ENCODE peak calls at places on chromosomes 13 and 19, in six cellular contexts. W is H1, K is WTC11, G is GM23338, I is K562, E is GM12878. Z is an unnamed sample.

GRCh38 chr13:41418027-41418426 is 39.3 kb upstream of the RGCC start:
- DNase-seq in W (no peak), K (no peak), G (no peak), I (no peak), E (no peak), Z (no peak)

GRCh38 chr19:53884256-53884655 is 2.3 kb downstream of the PRKCG start:
- DNase-seq in W (no peak), K (no peak), G (no peak), I (no peak), E (no peak), Z (no peak)

GRCh38 chr13:27228131-27228530 is 23.2 kb upstream of the RPL21 start:
- DNase-seq in W (no peak), K (no peak), G (no peak), I (no peak), E (no peak), Z (no peak)

GRCh38 chr19:4597975-4598671 is 38.6 kb upstream of the SEMA6B start:
- DNase-seq in W (peak; percentile 91), K (peak; percentile 88), G (peak; percentile 87), I (peak; percentile 85), E (no peak), Z (no peak)

GRCh38 chr19:29837448-29837961 is 25.7 kb downstream of the CCNE1 start:
- DNase-seq in W (no peak), K (no peak), G (no peak), I (no peak), E (peak; percentile 84), Z (no peak)

GRCh38 chr19:49806613-49806946 is 6.5 kb downstream of the FUZ start:
- DNase-seq in W (no peak), K (no peak), G (no peak), I (no peak), E (no peak), Z (no peak)

GRCh38 chr19:35375505-35376307 is 4.8 kb downstream of the GPR42 start:
- DNase-seq in W (no peak), K (no peak), G (no peak), I (no peak), E (no peak), Z (no peak)

GRCh38 chr13:30844548-30845296 is 61.3 kb upstream of the MEDAG start:
- DNase-seq in W (no peak), K (no peak), G (no peak), I (no peak), E (no peak), Z (no peak)

GRCh38 chr13:111976474-111977183 is 90.3 kb upstream of the SOX1 start:
- DNase-seq in W (no peak), K (no peak), G (no peak), I (no peak), E (no peak), Z (no peak)

GRCh38 chr13:58238972-58239773 is 607.6 kb downstream of the PCDH17 start:
- DNase-seq in W (no peak), K (no peak), G (no peak), I (no peak), E (no peak), Z (no peak)

GRCh38 chr13:73090116-73090811 is 31.5 kb downstream of the KLF5 start:
- DNase-seq in W (no peak), K (peak; percentile 17), G (peak; percentile 72), I (peak; percentile 45), E (no peak), Z (peak; percentile 95)

GRCh38 chr19:3670796-3671679 is 29.2 kb downstream of the PIP5K1C start:
- DNase-seq in W (no peak), K (no peak), G (no peak), I (peak; percentile 88), E (no peak), Z (no peak)

GRCh38 chr19:16441661-16442071 is 30.1 kb downstream of the EPS15L1 start:
- DNase-seq in W (peak; percentile 78), K (peak; percentile 79), G (peak; percentile 80), I (peak; percentile 54), E (no peak), Z (no peak)

GRCh38 chr13:31051999-31052398 is 109.7 kb downstream of the HSPH1 start:
- DNase-seq in W (no peak), K (peak; percentile 29), G (peak; percentile 72), I (no peak), E (no peak), Z (no peak)

GRCh38 chr13:107289540-107289939 is 721.6 kb upstream of the ARGLU1 start:
- DNase-seq in W (no peak), K (no peak), G (no peak), I (no peak), E (no peak), Z (no peak)

GRCh38 chr19:41166888-41167804 is 25.9 kb upstream of the CYP2S1 start:
- DNase-seq in W (no peak), K (no peak), G (no peak), I (no peak), E (no peak), Z (peak; percentile 81)

GRCh38 chr13:47474845-47475244 is 526.2 kb downstream of the SUCLA2 start:
- DNase-seq in W (no peak), K (no peak), G (no peak), I (no peak), E (no peak), Z (no peak)

DNA sequence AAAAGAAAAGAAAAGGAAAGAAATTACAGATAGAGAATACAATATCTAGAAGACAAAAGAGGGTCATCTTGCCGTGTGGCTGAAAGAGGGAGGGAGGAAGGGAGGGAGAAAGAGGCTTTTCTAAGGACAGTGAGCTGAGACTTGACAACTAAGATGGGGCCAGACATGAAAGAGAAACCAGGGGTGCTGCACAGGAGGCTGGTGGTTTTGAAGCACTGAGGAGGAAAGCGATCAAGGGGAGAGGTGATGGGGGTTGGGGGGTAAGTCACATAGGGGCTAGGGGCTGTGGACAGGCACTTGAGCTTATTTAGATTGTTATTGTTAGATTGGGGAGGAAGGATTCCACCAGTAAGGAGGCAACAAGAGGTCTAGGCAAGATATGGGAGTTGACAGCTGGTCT is 17.3 kb downstream of the PNPLA6 start:
- DNase-seq in W (no peak), K (no peak), G (no peak), I (no peak), E (no peak), Z (no peak)
- TF ChIP-seq CREB1 in W (no peak), K (no peak), G (no peak), I (no peak), E (no peak), Z (no peak)

DNA sequence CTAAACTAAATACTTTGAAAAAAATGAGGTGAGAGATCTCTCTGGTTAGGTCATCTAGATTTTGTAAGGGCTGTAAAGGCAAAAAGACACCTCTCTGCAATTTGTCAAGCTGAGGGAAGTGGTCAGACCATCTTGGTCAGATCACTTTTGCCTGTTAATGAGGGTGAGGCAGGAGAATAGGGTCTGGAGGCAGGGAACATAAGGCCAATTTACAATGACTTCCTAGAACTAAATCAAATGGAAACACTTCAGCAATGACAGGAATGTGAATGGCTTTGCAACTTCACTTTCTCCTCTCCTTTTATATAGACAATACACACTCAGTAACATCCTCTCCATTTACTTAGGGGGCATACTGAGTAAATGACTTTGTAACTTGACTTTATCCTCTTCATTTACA is 1653.4 kb downstream of the SLITRK5 start:
- DNase-seq in W (no peak), K (no peak), G (peak; percentile 60), I (no peak), E (no peak), Z (no peak)
- TF ChIP-seq CREB1 in W (no peak), K (no peak), G (no peak), I (no peak), E (no peak), Z (no peak)

GRCh38 chr13:38382946-38383345 is 33.3 kb downstream of the UFM1 start:
- DNase-seq in W (no peak), K (no peak), G (no peak), I (no peak), E (no peak), Z (no peak)
- TF ChIP-seq CREB1 in W (no peak), K (no peak), G (no peak), I (no peak), E (no peak), Z (no peak)

GRCh38 chr19:47633516-47633915 is 24.6 kb downstream of the BICRA start:
- DNase-seq in W (no peak), K (no peak), G (no peak), I (no peak), E (no peak), Z (peak; percentile 44)

GRCh38 chr19:47641891-47642485 is 33.1 kb downstream of the BICRA start:
- DNase-seq in W (no peak), K (no peak), G (no peak), I (no peak), E (no peak), Z (no peak)

GRCh38 chr19:47631681-47632446 is 22.9 kb downstream of the BICRA start:
- DNase-seq in W (no peak), K (no peak), G (no peak), I (no peak), E (no peak), Z (no peak)

GRCh38 chr19:47633996-47634395 is 25.1 kb downstream of the BICRA start:
- DNase-seq in W (no peak), K (no peak), G (no peak), I (no peak), E (no peak), Z (no peak)

DNA sequence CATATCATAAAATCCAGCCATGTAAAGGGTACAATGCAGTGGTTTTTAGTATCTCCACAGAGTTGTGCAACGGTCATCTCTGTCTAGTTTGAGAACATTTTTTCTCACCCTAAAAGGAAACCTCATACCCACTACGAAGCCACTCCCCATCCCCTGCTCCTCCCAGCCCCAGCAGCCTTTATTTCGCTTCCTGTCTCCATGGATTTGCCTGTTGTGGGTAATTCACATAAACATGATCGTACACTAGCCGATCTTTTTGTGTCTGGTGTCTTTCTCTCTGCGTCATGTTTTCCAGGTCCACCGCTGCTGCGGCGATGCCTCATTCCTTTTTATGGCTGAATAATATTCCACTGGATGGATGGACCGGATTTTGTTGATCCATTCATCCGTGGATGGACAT is 28.6 kb downstream of the BICRA start:
- DNase-seq in W (no peak), K (no peak), G (no peak), I (no peak), E (no peak), Z (no peak)
- TF ChIP-seq CREB1 in W (no peak), K (no peak), G (no peak), I (no peak), E (no peak), Z (no peak)

DNA sequence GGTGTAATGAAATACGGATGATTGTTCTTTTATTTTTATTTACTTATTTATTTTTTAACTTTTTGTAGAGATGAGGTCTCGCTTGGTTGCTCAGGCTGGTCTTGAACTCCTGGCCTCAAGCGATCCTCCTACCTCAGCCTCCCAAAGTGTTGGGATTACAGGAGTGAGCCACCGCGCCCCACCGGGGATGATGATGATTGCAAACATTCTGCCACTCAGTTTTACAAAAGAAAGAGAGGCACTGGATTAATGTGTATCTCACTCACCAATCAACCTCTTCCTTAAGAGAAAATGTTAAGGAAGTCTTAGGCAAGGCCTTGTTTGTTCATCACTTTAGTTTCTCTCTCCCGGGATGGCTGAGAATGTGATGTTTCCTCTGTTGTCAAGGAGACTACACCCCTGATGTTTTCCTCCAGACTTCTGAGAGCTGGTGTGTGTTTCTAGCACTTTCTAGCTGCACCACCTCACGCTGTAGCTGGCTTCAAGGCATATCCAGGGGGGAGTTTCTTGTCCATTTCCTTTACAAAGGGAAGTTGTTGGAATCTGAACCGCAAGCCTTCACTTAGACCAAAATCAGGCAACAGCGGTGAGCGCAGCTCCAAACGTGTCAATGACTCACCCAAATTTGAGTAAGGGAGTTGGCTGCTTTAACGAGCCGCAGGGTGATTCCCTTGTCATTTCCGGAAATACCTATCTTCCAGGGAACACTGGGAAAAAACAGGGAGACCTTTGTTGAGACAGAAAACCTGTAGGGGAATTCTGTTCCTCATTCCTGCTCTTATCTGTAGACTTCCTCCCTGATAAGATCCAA is 2.3 kb downstream of the LDLR start:
- DNase-seq in W (no peak), K (no peak), G (peak; percentile 56), I (peak; percentile 77), E (no peak), Z (peak; percentile 94)
- TF ChIP-seq CREB1 in W (no peak), K (no peak), G (no peak), I (no peak), E (no peak), Z (peak; percentile 59)

Z was measured in HepG2.